ENCODE peak calls at places on chromosome 19, in eight cellular contexts. P is suprapubic skin, U is Peyer's patch, N is PC-9, Y is Caco-2, D is right lobe of liver, J is SJSA1, M is hepatocyte. X is an unnamed sample. For H3K4me1, the result is how much of the 10 kb centered on the place peaks cover.

GRCh38 chr19:42252365-42253244 is 2.3 kb downstream of the ERF start:
- DNase-seq in P (no peak), U (peak), N (no peak), Y (no peak), D (peak), J (peak), M (peak), X (no peak)

GRCh38 chr19:41307090-41307875 is 2.7 kb upstream of the CCDC97 start:
- DNase-seq in P (no peak), U (no peak), N (no peak), Y (no peak), D (no peak), J (no peak), M (no peak), X (peak)

GRCh38 chr19:40419066-40419612 is 6.0 kb upstream of the PRX start:
- DNase-seq in P (no peak), U (no peak), N (no peak), Y (no peak), D (no peak), J (no peak), M (no peak), X (no peak)

GRCh38 chr19:821976-822773 is 420 bp upstream of the PLPPR3 start:
- DNase-seq in P (no peak), U (no peak), N (no peak), Y (no peak), D (no peak), J (no peak), M (peak), X (no peak)

GRCh38 chr19:752652-753517 is 2.0 kb downstream of the MISP start:
- DNase-seq in P (no peak), U (peak), N (peak), Y (peak), D (no peak), J (peak), M (peak), X (no peak)

GRCh38 chr19:32098953-32099352 is 246.5 kb upstream of the ZNF507 start:
- DNase-seq in P (no peak), U (no peak), N (no peak), Y (no peak), D (no peak), J (no peak), M (no peak), X (no peak)

GRCh38 chr19:35459414-35460082 is 11.5 kb downstream of the FFAR2 start:
- DNase-seq in P (no peak), U (peak), N (no peak), Y (no peak), D (peak), J (no peak), M (peak), X (no peak)

GRCh38 chr19:9075064-9075964 is 11.5 kb upstream of the OR1M1 start:
- DNase-seq in P (no peak), U (peak), N (peak), Y (no peak), D (peak), J (peak), M (peak), X (no peak)

GRCh38 chr19:13155472-13156284 is 5.5 kb downstream of the IER2 start:
- DNase-seq in P (peak), U (peak), N (peak), Y (peak), D (peak), J (no peak), M (peak), X (peak)

GRCh38 chr19:47531640-47532387 is 17.0 kb upstream of the NAPA start:
- DNase-seq in P (no peak), U (no peak), N (no peak), Y (no peak), D (no peak), J (no peak), M (no peak), X (no peak)

GRCh38 chr19:49879243-49879960 is 1.9 kb downstream of the TBC1D17 start:
- DNase-seq in P (no peak), U (no peak), N (no peak), Y (no peak), D (peak), J (no peak), M (no peak), X (no peak)

GRCh38 chr19:48878219-48879024 is 6.2 kb downstream of the PPP1R15A start:
- DNase-seq in P (no peak), U (no peak), N (no peak), Y (peak), D (no peak), J (peak), M (peak), X (peak)

GRCh38 chr19:42287017-42287825 is 14.7 kb upstream of the PRR19 start:
- DNase-seq in P (peak), U (no peak), N (no peak), Y (no peak), D (peak), J (no peak), M (no peak), X (no peak)

GRCh38 chr19:53828531-53828930 is 4.4 kb upstream of the NLRP12 start:
- DNase-seq in P (no peak), U (no peak), N (no peak), Y (no peak), D (no peak), J (no peak), M (no peak), X (no peak)

GRCh38 chr19:21143846-21144245 is 2.0 kb downstream of the ZNF431 start:
- DNase-seq in P (no peak), U (no peak), N (peak), Y (no peak), D (no peak), J (no peak), M (no peak), X (no peak)

GRCh38 chr19:36213793-36214387 is 575 bp downstream of the ZNF565 start:
- DNase-seq in P (peak), U (no peak), N (no peak), Y (no peak), D (no peak), J (no peak), M (peak), X (no peak)

GRCh38 chr19:18208098-18208951 is 4.5 kb upstream of the RAB3A start:
- DNase-seq in P (no peak), U (peak), N (peak), Y (peak), D (no peak), J (peak), M (no peak), X (peak)

GRCh38 chr19:49019242-49019932 is 2.5 kb upstream of the LHB start:
- DNase-seq in P (peak), U (peak), N (peak), Y (peak), D (peak), J (peak), M (peak), X (peak)

GRCh38 chr19:36245210-36246005 is 30.5 kb downstream of the ZNF146 start:
- DNase-seq in P (peak), U (no peak), N (no peak), Y (no peak), D (no peak), J (no peak), M (no peak), X (no peak)

DNA sequence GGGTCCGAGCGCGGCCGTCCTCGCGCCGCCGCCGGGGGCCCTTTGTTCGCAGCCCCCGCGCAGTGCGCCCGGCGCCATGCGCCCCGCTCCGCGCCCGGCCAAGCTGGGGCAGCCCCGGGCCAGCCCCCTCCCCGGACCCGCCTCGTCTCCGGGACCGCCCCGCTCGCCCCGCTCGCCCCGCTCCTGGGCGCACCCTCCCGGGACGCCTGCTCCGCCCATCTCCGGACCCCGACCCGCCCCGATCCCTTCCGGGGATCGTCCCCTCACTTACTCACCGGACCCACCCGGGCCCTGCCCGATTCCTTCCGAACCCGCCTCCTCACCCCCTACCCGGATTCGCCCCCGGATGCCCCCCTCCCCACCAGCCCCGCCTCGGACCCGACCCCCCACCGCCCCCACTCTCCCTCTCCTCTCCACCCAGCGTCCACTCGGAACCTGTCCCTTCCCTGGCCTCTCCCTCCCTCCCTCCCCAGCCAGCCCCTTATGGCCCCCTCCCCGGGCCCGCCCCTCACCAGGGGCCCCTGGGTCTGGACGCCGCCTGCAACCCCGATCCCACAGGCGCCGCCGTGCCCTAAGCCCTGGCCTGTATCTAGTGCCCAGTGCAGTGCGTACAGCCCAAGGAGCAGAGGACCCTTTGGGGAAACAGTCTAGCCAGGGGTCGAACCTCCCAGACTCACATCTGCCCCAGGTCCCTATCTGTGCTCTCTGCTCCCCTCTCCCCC is at the start of gene CPAMD8:
- DNase-seq in P (no peak), U (no peak), N (peak), Y (no peak), D (no peak), J (no peak), M (peak), X (no peak)
- H3K4me3 ChIP-seq in P (peak), U (no peak), N (peak), Y (peak), D (no peak), J (no peak), M (peak), X (peak)

GRCh38 chr19:52048604-52049493 is at the start of gene ZNF432:
- DNase-seq in P (peak), U (peak), N (peak), Y (peak), D (peak), J (peak), M (peak), X (peak)
- H3K4me1 ChIP-seq in P (under half), U (under half), N (under half), Y (under half), D (under half), J (under half), M (under half), X (under half)

DNA sequence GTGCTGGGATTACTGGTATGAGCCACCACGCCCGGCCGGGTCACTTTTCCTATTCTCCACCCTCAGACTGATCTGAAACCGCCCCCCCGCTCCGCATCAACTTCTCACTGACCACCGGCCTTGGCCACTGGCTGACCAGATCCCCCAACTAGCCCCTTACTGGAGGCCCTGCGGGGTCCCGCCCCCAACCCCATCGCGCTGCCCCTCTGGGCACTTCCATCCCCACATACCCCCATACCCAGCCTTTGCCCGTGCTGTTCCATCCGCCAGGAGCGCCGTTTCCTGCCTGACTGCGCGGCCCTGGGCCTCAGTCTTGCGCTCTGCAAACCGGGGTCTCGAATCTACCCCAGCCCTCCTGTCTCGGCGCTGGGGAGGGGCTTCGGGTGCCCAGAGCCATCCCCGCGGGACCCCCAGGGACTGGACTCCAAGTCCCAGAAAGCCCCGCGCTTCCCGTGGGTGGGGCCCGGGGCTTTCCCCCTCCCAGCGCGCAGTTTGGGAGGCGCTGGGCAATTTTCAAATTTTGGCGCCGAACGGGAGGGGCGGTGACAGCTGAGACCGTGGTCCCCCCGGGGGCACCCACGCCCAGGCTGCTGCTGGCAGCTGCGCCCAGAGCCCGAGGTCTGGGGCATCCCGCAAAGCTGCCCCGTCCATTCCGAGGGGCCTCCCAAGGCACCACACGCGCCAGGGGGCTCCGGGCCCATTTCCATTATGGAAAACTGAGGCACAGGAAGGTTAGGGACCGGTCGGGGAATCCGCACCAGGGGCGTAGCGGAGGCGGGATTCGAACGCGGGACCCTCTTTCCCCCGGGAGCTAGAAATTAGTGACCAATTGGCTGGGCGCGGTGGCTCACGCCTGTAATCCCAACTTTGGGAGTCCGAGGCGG is 5.2 kb upstream of the LMNB2 start:
- DNase-seq in P (no peak), U (peak), N (peak), Y (no peak), D (peak), J (peak), M (peak), X (peak)
- H3K4me3 ChIP-seq in P (peak), U (peak), N (peak), Y (no peak), D (peak), J (peak), M (peak), X (peak)

DNA sequence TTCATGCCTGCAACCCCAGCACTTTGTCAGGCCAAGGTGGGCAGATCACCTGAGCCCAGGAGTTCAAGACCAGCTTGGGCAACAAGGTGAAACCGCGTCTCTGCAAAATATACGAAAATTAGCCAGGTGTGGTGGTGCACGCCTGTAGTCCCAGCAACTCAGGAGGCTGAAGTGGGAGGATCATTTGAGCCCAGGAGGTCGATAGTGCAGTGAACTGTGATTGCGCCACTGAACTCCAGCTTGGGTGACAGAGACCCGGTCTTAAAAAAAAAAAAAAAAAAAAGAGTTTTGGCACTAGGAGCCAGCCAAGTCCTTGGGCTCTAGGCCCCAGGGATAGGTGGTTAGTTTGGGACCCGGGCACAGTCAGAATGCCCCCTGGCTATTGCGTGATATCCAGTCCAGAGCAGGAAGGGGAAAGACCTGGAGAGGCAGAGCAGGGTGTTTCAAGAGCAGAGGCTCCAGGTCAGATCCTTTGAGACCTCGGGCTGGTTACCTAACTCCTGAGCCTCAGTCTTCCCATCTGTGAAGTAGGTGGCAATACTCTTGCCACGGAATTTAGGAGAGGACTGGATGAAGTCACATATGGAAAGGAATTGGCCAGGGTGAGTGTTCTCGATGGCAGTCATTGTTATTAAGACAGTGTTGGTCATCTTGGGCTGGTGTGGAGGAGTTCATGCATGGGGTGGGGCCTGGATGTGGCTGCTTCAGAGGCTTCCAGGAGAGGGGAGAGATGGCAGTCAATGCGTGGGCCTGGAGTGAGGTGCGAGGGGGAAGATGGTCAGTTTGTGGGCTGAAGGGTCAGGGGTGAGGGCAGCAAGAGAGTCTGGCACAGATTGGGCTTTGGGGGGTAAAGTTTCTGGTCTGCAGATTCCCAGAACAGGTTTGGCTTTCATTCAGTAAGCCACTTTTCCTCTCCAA is 2.8 kb downstream of the PPP1R37 start:
- DNase-seq in P (no peak), U (no peak), N (no peak), Y (no peak), D (no peak), J (no peak), M (no peak), X (no peak)
- H3K4me1 ChIP-seq in P (half or more), U (under half), N (under half), Y (under half), D (under half), J (under half), M (under half), X (under half)

DNA sequence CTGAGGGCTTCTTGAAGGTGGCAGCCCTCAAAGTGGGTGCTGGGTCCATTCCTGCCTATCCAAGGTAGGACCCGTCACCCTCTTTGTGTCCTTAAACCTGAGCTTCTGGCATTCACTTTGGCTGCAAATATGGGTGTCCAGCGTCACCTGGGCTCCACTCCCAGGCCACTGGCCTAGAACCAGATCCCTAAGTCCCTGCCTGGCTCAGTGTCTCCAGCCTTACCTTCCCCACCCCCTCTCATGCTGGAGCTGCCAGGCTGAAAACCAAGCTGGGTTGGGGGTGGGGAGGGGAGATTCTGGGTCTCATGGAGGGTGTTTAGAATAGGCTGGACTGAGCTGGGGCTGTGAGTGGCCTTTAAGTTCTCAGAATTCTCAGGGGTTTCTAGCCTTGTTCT is 12.4 kb downstream of the PDE4A start:
- DNase-seq in P (no peak), U (no peak), N (no peak), Y (no peak), D (no peak), J (no peak), M (no peak), X (no peak)
- H3K4me3 ChIP-seq in P (peak), U (peak), N (no peak), Y (no peak), D (no peak), J (peak), M (no peak), X (no peak)

DNA sequence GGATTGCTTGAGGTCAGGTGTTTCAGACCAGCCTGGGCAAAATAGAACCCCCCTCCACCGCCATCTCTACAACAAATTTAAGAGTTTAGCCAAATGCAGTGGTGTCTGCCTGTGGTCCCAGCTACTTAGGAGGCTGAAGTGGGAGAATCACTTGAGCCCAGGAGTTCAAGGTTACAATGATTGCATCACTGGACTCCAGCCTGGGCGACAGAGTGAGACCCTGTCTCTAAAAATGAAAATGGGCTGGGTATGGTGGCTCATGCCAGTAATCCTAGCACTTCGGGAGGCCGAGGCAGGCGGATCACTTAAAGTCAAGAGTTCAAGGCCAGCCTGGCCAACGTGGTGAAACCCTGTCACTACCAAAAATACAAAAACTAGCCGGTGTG is 9.7 kb downstream of the CNN1 start:
- DNase-seq in P (no peak), U (no peak), N (no peak), Y (no peak), D (no peak), J (no peak), M (no peak), X (no peak)
- H3K4me1 ChIP-seq in P (under half), U (under half), N (under half), Y (under half), D (under half), J (under half), M (under half), X (under half)

GRCh38 chr19:4557971-4558941 is 1.2 kb downstream of the SEMA6B start:
- DNase-seq in P (no peak), U (peak), N (peak), Y (peak), D (no peak), J (no peak), M (peak), X (no peak)

GRCh38 chr19:4557186-4557970 is 2.1 kb downstream of the SEMA6B start:
- DNase-seq in P (no peak), U (no peak), N (peak), Y (peak), D (no peak), J (no peak), M (peak), X (no peak)

GRCh38 chr19:4556574-4557185 is 2.8 kb downstream of the SEMA6B start:
- DNase-seq in P (no peak), U (no peak), N (no peak), Y (peak), D (peak), J (no peak), M (peak), X (no peak)

GRCh38 chr19:4555657-4556561 is 3.6 kb downstream of the SEMA6B start:
- DNase-seq in P (no peak), U (peak), N (no peak), Y (peak), D (no peak), J (no peak), M (peak), X (no peak)

GRCh38 chr19:4559569-4559968 is at the start of gene SEMA6B:
- DNase-seq in P (no peak), U (peak), N (no peak), Y (no peak), D (peak), J (no peak), M (peak), X (no peak)
- H3K4me3 ChIP-seq in P (peak), U (peak), N (no peak), Y (no peak), D (peak), J (no peak), M (no peak), X (no peak)

GRCh38 chr19:1888385-1888784 is 3.1 kb upstream of the ABHD17A start:
- DNase-seq in P (no peak), U (no peak), N (no peak), Y (no peak), D (no peak), J (no peak), M (no peak), X (no peak)
- H3K4me1 ChIP-seq in P (under half), U (under half), N (under half), Y (under half), D (under half), J (under half), M (under half), X (under half)

X was measured in naive thymus-derived CD4-positive, alpha-beta T cell.